ENCODE peak calls at places on chromosomes 13 and 19, in five cellular contexts. N is activated CD4-positive, alpha-beta T cell treated with anti-CD3 and anti-CD28 coated beads, Interleukin-2, amount 10 ng/mL, durations not matched to agents 7 days and 5 days; I is kidney; R is stimulated activated CD4-positive, alpha-beta T cell treated with anti-CD3 and anti-CD28 coated beads, Interleukin-1b, Interleukin-23, amount 100 ng/mL, for 1 hour; U is iris pigment epithelial cell. Z is an unnamed sample.
A peak's percentile ranks its signal among the peaks of the same experiment; 100 is the strongest.

GRCh38 chr19:51493776-51494175 is 7.8 kb downstream of the SIGLEC12 start:
- DNase-seq in N (no peak), I (no peak), R (no peak), U (no peak), Z (no peak)

GRCh38 chr19:43483281-43483680 is 17.9 kb upstream of the LYPD3 start:
- DNase-seq in N (no peak), I (peak; percentile 15), R (no peak), U (no peak), Z (no peak)

GRCh38 chr13:77563110-77563509 is 27.6 kb downstream of the SCEL start:
- DNase-seq in N (no peak), I (no peak), R (no peak), U (peak; percentile 51), Z (peak; percentile 14)

GRCh38 chr19:3538965-3539742 is at the start of gene TEKTIP1:
- DNase-seq in N (no peak), I (peak; percentile 69), R (no peak), U (no peak), Z (no peak)

GRCh38 chr13:111345682-111346081 is 25.2 kb downstream of the TEX29 start:
- DNase-seq in N (no peak), I (no peak), R (no peak), U (no peak), Z (no peak)

GRCh38 chr19:11390933-11391680 is 7.0 kb upstream of the EPOR start:
- DNase-seq in N (no peak), I (no peak), R (no peak), U (no peak), Z (no peak)

GRCh38 chr13:98571955-98572662 is 4.8 kb downstream of the STK24 start:
- DNase-seq in N (peak; percentile 31), I (no peak), R (no peak), U (peak; percentile 42), Z (peak; percentile 32)

GRCh38 chr13:109576331-109576813 is 210.0 kb downstream of the IRS2 start:
- DNase-seq in N (no peak), I (no peak), R (no peak), U (peak; percentile 3), Z (no peak)

GRCh38 chr13:97125810-97126738 is 96.1 kb upstream of the MBNL2 start:
- DNase-seq in N (no peak), I (no peak), R (no peak), U (peak; percentile 85), Z (peak; percentile 72)

GRCh38 chr13:20566424-20566916 is 487 bp upstream of the IFT88 start:
- DNase-seq in N (no peak), I (no peak), R (no peak), U (peak; percentile 81), Z (peak; percentile 76)

GRCh38 chr13:28495586-28496564 is 947 bp upstream of the FLT1 start:
- DNase-seq in N (no peak), I (no peak), R (no peak), U (no peak), Z (no peak)

GRCh38 chr19:8576273-8576993 is 809 bp downstream of the MYO1F start:
- DNase-seq in N (no peak), I (no peak), R (no peak), U (no peak), Z (no peak)

GRCh38 chr13:29801737-29802305 is 48.6 kb downstream of the UBL3 start:
- DNase-seq in N (no peak), I (no peak), R (no peak), U (peak; percentile 18), Z (no peak)

GRCh38 chr19:2242092-2242537 is 5.5 kb downstream of the SF3A2 start:
- DNase-seq in N (no peak), I (peak; percentile 69), R (no peak), U (no peak), Z (no peak)

GRCh38 chr13:73715114-73715909 is 418.9 kb downstream of the KLF12 start:
- DNase-seq in N (peak; percentile 78), I (no peak), R (no peak), U (no peak), Z (no peak)

GRCh38 chr13:101700598-101700997 is 248.1 kb downstream of the ITGBL1 start:
- DNase-seq in N (no peak), I (no peak), R (no peak), U (peak; percentile 66), Z (peak; percentile 12)

GRCh38 chr19:45477713-45478453 is 10.1 kb downstream of the FOSB start:
- DNase-seq in N (no peak), I (no peak), R (no peak), U (no peak), Z (no peak)

GRCh38 chr13:113653264-113654174 is 4.5 kb downstream of the ATP4B start:
- DNase-seq in N (no peak), I (peak; percentile 64), R (no peak), U (no peak), Z (no peak)

GRCh38 chr19:49442793-49443365 is 1.6 kb upstream of the SLC17A7 start:
- DNase-seq in N (peak; percentile 73), I (peak; percentile 98), R (no peak), U (peak; percentile 79), Z (peak; percentile 61)

GRCh38 chr13:34156841-34157365 is 339.0 kb downstream of the RFC3 start:
- DNase-seq in N (peak; percentile 49), I (peak; percentile 91), R (peak; percentile 1), U (peak; percentile 98), Z (peak; percentile 97)

GRCh38 chr19:13887529-13887928 is 10.6 kb downstream of the NANOS3 start:
- DNase-seq in N (no peak), I (no peak), R (no peak), U (peak; percentile 35), Z (no peak)

GRCh38 chr13:63490149-63490548 is 2074.5 kb upstream of the PCDH20 start:
- DNase-seq in N (no peak), I (no peak), R (no peak), U (no peak), Z (no peak)

GRCh38 chr19:4606921-4607678 is 32.2 kb upstream of the TNFAIP8L1 start:
- DNase-seq in N (no peak), I (peak; percentile 84), R (no peak), U (no peak), Z (no peak)

GRCh38 chr13:98473135-98473791 is 103.6 kb downstream of the STK24 start:
- DNase-seq in N (no peak), I (peak; percentile 37), R (no peak), U (no peak), Z (no peak)

GRCh38 chr19:48608798-48609263 is 2.3 kb downstream of the SPACA4 start:
- DNase-seq in N (peak; percentile 61), I (no peak), R (no peak), U (no peak), Z (no peak)

GRCh38 chr13:111470933-111471332 is 150.5 kb downstream of the TEX29 start:
- DNase-seq in N (no peak), I (no peak), R (no peak), U (no peak), Z (no peak)

GRCh38 chr19:7869910-7870511 is 4.2 kb downstream of the PRR36 start:
- DNase-seq in N (peak; percentile 56), I (peak; percentile 88), R (no peak), U (no peak), Z (no peak)

GRCh38 chr13:49097374-49097773 is 121.7 kb downstream of the FNDC3A start:
- DNase-seq in N (no peak), I (no peak), R (no peak), U (peak; percentile 68), Z (peak; percentile 48)

GRCh38 chr13:101140087-101140770 is 276.1 kb downstream of the NALCN start:
- DNase-seq in N (no peak), I (no peak), R (no peak), U (no peak), Z (no peak)

GRCh38 chr19:3404324-3405260 is 38.2 kb downstream of the NFIC start:
- DNase-seq in N (no peak), I (peak; percentile 96), R (no peak), U (peak; percentile 86), Z (peak; percentile 83)